ENCODE peak calls at places on chromosome 3, in seven cellular contexts. K, G, F, V, N, A and O are unnamed samples. For H3K36me3, the result is how much of the 10 kb centered on the place peaks cover.

GRCh38 chr3:88137836-88138235 is 11.9 kb upstream of the C3orf38 start:
- DNase-seq in K (no peak), G (no peak), F (no peak), V (no peak), N (no peak), A (no peak), O (no peak)

GRCh38 chr3:165103616-165104015 is 25.3 kb upstream of the SI start:
- DNase-seq in K (no peak), G (no peak), F (no peak), V (no peak), N (no peak), A (no peak), O (no peak)

GRCh38 chr3:160576621-160577020 is 11.2 kb upstream of the KPNA4 start:
- DNase-seq in K (no peak), G (no peak), F (no peak), V (no peak), N (no peak), A (no peak), O (no peak)

GRCh38 chr3:31823184-31823583 is 157.9 kb downstream of the OSBPL10 start:
- DNase-seq in K (no peak), G (no peak), F (no peak), V (no peak), N (no peak), A (no peak), O (no peak)

GRCh38 chr3:72288955-72289707 is 504.2 kb upstream of the PROK2 start:
- DNase-seq in K (no peak), G (peak), F (peak), V (peak), N (peak), A (no peak), O (peak)

GRCh38 chr3:122052968-122053367 is 2.2 kb upstream of the CD86 start:
- DNase-seq in K (no peak), G (no peak), F (no peak), V (no peak), N (no peak), A (no peak), O (no peak)

GRCh38 chr3:195071011-195071728 is 199.8 kb downstream of the XXYLT1 start:
- DNase-seq in K (peak), G (no peak), F (peak), V (no peak), N (no peak), A (peak), O (peak)

GRCh38 chr3:19254784-19255338 is 106.6 kb downstream of the KCNH8 start:
- DNase-seq in K (no peak), G (no peak), F (no peak), V (no peak), N (no peak), A (no peak), O (no peak)

GRCh38 chr3:52046186-52046913 is 10.0 kb downstream of the DUSP7 start:
- DNase-seq in K (peak), G (no peak), F (no peak), V (no peak), N (peak), A (no peak), O (no peak)

GRCh38 chr3:41716391-41716910 is 245.5 kb downstream of the ULK4 start:
- DNase-seq in K (no peak), G (no peak), F (no peak), V (no peak), N (peak), A (no peak), O (no peak)

GRCh38 chr3:46692566-46692983 is 904 bp downstream of the ALS2CL start:
- DNase-seq in K (peak), G (peak), F (no peak), V (no peak), N (no peak), A (peak), O (no peak)

GRCh38 chr3:116000315-116000714 is 377.0 kb downstream of the GAP43 start:
- DNase-seq in K (no peak), G (no peak), F (no peak), V (peak), N (no peak), A (no peak), O (peak)

GRCh38 chr3:171959532-171960044 is 79.8 kb upstream of the FNDC3B start:
- DNase-seq in K (no peak), G (no peak), F (no peak), V (no peak), N (no peak), A (peak), O (no peak)

GRCh38 chr3:157572559-157573270 is 69.5 kb upstream of the VEPH1 start:
- DNase-seq in K (no peak), G (no peak), F (no peak), V (peak), N (peak), A (peak), O (no peak)

GRCh38 chr3:179772297-179772696 is 119.5 kb downstream of the USP13 start:
- DNase-seq in K (no peak), G (no peak), F (no peak), V (no peak), N (no peak), A (no peak), O (no peak)

GRCh38 chr3:89098964-89099585 is 8.3 kb upstream of the EPHA3 start:
- DNase-seq in K (peak), G (no peak), F (no peak), V (peak), N (peak), A (peak), O (no peak)

GRCh38 chr3:44419923-44420650 is 57.4 kb downstream of the ZNF445 start:
- DNase-seq in K (no peak), G (no peak), F (no peak), V (no peak), N (no peak), A (no peak), O (no peak)

GRCh38 chr3:186400677-186401076 is 38.6 kb upstream of the DGKG start:
- DNase-seq in K (no peak), G (no peak), F (no peak), V (no peak), N (no peak), A (no peak), O (no peak)

GRCh38 chr3:172237121-172237742 is 197.9 kb downstream of the FNDC3B start:
- DNase-seq in K (no peak), G (no peak), F (no peak), V (no peak), N (no peak), A (no peak), O (no peak)

GRCh38 chr3:43894176-43895049 is 203.7 kb downstream of the ABHD5 start:
- DNase-seq in K (no peak), G (peak), F (peak), V (peak), N (no peak), A (peak), O (no peak)

GRCh38 chr3:23203651-23204111 is 554 bp downstream of the UBE2E2 start:
- DNase-seq in K (peak), G (peak), F (peak), V (peak), N (peak), A (peak), O (peak)

GRCh38 chr3:142174559-142174958 is 25.2 kb upstream of the TFDP2 start:
- DNase-seq in K (no peak), G (no peak), F (no peak), V (no peak), N (no peak), A (no peak), O (no peak)

GRCh38 chr3:15647629-15648167 is 46.2 kb downstream of the BTD start:
- DNase-seq in K (no peak), G (no peak), F (no peak), V (no peak), N (no peak), A (peak), O (no peak)

GRCh38 chr3:108008931-108009635 is 81.7 kb downstream of the CD47 start:
- DNase-seq in K (no peak), G (no peak), F (no peak), V (no peak), N (no peak), A (no peak), O (no peak)

GRCh38 chr3:28067014-28067413 is 174.4 kb upstream of the CMC1 start:
- DNase-seq in K (no peak), G (no peak), F (no peak), V (no peak), N (no peak), A (no peak), O (no peak)

GRCh38 chr3:150737874-150738679 is 24.9 kb downstream of the SIAH2 start:
- DNase-seq in K (no peak), G (no peak), F (no peak), V (peak), N (no peak), A (no peak), O (no peak)

GRCh38 chr3:123058505-123058904 is 8.3 kb upstream of the PDIA5 start:
- DNase-seq in K (no peak), G (no peak), F (no peak), V (no peak), N (no peak), A (no peak), O (no peak)

GRCh38 chr3:62532796-62533195 is 159.4 kb upstream of the FEZF2 start:
- DNase-seq in K (no peak), G (no peak), F (no peak), V (no peak), N (no peak), A (no peak), O (no peak)

GRCh38 chr3:184361932-184362667 is 590 bp downstream of the POLR2H start:
- DNase-seq in K (peak), G (peak), F (peak), V (peak), N (peak), A (peak), O (peak)

GRCh38 chr3:71978150-71978721 is 193.3 kb upstream of the PROK2 start:
- DNase-seq in K (no peak), G (no peak), F (no peak), V (no peak), N (peak), A (no peak), O (no peak)

GRCh38 chr3:183122257-183122932 is 23.1 kb upstream of the MCCC1 start:
- DNase-seq in K (no peak), G (no peak), F (no peak), V (peak), N (peak), A (no peak), O (no peak)

GRCh38 chr3:117540583-117540982 is 831.0 kb downstream of the TUSC7 start:
- DNase-seq in K (no peak), G (no peak), F (no peak), V (no peak), N (no peak), A (no peak), O (no peak)

GRCh38 chr3:140467104-140467577 is 210.7 kb upstream of the TRIM42 start:
- DNase-seq in K (no peak), G (no peak), F (no peak), V (no peak), N (no peak), A (no peak), O (no peak)

GRCh38 chr3:62020706-62021105 is 352.6 kb downstream of the FEZF2 start:
- DNase-seq in K (no peak), G (no peak), F (no peak), V (no peak), N (no peak), A (no peak), O (no peak)

GRCh38 chr3:171458056-171458856 is 1.9 kb downstream of the TNIK start:
- DNase-seq in K (no peak), G (peak), F (peak), V (no peak), N (no peak), A (peak), O (no peak)

GRCh38 chr3:124107491-124107890 is 115.6 kb upstream of the ROPN1 start:
- DNase-seq in K (no peak), G (no peak), F (no peak), V (no peak), N (no peak), A (no peak), O (no peak)

DNA sequence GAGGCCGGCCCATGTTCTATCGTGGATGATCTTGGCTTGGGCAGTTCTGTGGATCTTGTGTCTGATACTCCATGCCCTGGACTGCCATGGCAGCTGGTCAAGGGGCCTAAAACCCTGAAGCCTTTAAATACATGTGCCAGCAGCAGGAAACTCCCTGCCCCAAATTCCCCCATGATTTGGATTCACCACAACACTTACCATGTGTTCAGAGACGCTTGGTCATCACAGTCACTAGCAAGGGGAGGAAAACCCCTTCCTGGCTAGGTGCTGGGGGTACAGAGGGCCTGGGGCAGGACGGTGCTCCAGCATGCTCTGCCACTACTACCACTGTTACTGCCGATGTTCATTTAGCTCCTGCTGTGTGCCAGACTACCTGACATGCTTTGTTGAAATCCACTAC is 94.4 kb downstream of the DNAJB8 start:
- DNase-seq in K (no peak), G (no peak), F (no peak), V (no peak), N (no peak), A (no peak), O (no peak)
- TF ChIP-seq POLR2AphosphoS5 in K (no peak), G (no peak), F (no peak), V (no peak), N (no peak), A (no peak), O (no peak)

GRCh38 chr3:114902691-114903101 is 244.4 kb downstream of the ZBTB20 start:
- DNase-seq in K (no peak), G (no peak), F (no peak), V (no peak), N (no peak), A (no peak), O (no peak)
- H3K36me3 ChIP-seq in K (under half), G (under half), F (under half), V (under half), N (under half), A (under half), O (under half)

GRCh38 chr3:12719984-12720656 is 38.9 kb downstream of the TMEM40 start:
- DNase-seq in K (peak), G (no peak), F (peak), V (peak), N (peak), A (peak), O (peak)
- H3K4me3 ChIP-seq in K (peak), G (peak), F (peak), V (no peak), N (peak), A (no peak), O (peak)

DNA sequence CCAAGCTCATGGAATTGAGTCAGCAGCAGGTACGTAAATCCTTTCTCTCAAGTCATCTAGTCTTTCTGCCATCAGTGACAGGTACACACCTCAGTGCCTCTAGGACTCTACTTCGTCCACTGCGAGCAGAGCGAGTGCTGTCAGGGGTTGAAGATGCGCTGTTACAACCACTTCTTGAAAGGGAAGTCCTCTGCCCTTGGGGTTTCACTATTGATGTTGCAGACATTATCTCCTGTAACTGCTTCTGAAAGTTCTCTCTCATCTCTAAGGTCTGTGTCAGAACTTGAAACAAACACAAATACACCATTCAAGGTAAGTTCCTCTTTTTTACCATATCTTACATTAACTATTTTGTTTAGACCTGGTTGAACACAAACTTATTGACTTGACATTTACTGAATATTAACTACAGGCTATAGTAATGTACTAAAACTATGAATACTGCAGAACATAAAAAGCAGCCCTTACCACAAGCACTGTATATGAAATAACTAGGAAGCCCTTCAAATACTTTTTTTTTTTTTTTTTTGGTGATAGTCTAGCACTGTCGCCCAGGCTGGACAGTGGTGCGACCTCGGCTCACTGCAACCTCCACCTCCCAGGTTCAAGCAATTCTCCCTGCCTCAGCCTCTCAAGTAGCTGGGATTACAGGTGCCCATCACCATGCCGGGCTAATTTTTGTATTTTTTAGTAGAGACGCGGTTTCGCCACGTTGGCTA is 41.5 kb downstream of the TOPBP1 start:
- DNase-seq in K (no peak), G (peak), F (no peak), V (no peak), N (no peak), A (peak), O (no peak)
- TF ChIP-seq POLR2AphosphoS5 in K (no peak), G (no peak), F (no peak), V (no peak), N (no peak), A (no peak), O (no peak)